ENCODE peak calls at places on chromosomes 12 and 14, in five cellular contexts. Y is OCI-LY7, T is psoas muscle, H is coronary artery, D is epithelial cell of proximal tubule. M is an unnamed sample.

GRCh38 chr12:3167636-3168035 is 90.5 kb downstream of the TSPAN9 start:
- DNase-seq in Y (no peak), T (no peak), H (no peak), D (no peak), M (no peak)

GRCh38 chr12:126688556-126688955 is 1578.4 kb upstream of the TMEM132C start:
- DNase-seq in Y (no peak), T (no peak), H (no peak), D (no peak), M (no peak)

GRCh38 chr14:24274101-24274543 is 2.7 kb upstream of the RABGGTA start:
- DNase-seq in Y (peak; percentile 59), T (no peak), H (no peak), D (no peak), M (no peak)

GRCh38 chr14:67387195-67387594 is 24.8 kb downstream of the PLEK2 start:
- DNase-seq in Y (no peak), T (no peak), H (no peak), D (no peak), M (no peak)

GRCh38 chr14:20681348-20682126 is 2.8 kb upstream of the RNASE4 start:
- DNase-seq in Y (peak; percentile 82), T (peak; percentile 76), H (peak; percentile 95), D (peak; percentile 79), M (peak; percentile 85)

GRCh38 chr12:6943387-6943718 is 263 bp upstream of the RNU7-1 start:
- DNase-seq in Y (peak; percentile 94), T (peak; percentile 76), H (peak; percentile 90), D (no peak), M (peak; percentile 65)

GRCh38 chr12:1115471-1116242 is 124.6 kb downstream of the ERC1 start:
- DNase-seq in Y (no peak), T (no peak), H (no peak), D (no peak), M (no peak)

GRCh38 chr12:32947203-32947795 is 50.7 kb upstream of the PKP2 start:
- DNase-seq in Y (peak; percentile 3), T (no peak), H (no peak), D (no peak), M (no peak)

GRCh38 chr14:61561657-61562276 is 133.5 kb upstream of the HIF1A start:
- DNase-seq in Y (no peak), T (peak; percentile 76), H (peak; percentile 91), D (peak; percentile 99), M (no peak)

GRCh38 chr12:105330938-105331804 is 680 bp downstream of the C12orf75 start:
- DNase-seq in Y (peak; percentile 56), T (peak; percentile 46), H (no peak), D (no peak), M (no peak)

GRCh38 chr14:100590726-100591452 is 3.7 kb upstream of the BEGAIN start:
- DNase-seq in Y (no peak), T (peak; percentile 5), H (no peak), D (no peak), M (no peak)

GRCh38 chr12:1845427-1845826 is 25.1 kb downstream of the LRTM2 start:
- DNase-seq in Y (no peak), T (no peak), H (peak; percentile 59), D (no peak), M (no peak)

GRCh38 chr12:109469516-109469915 is 7.6 kb downstream of the KCTD10 start:
- DNase-seq in Y (no peak), T (no peak), H (no peak), D (no peak), M (no peak)

GRCh38 chr14:71552809-71553208 is 379.4 kb upstream of the RGS6 start:
- DNase-seq in Y (no peak), T (no peak), H (no peak), D (no peak), M (no peak)

GRCh38 chr12:6615802-6616201 is 8.6 kb upstream of the CHD4 start:
- DNase-seq in Y (no peak), T (no peak), H (no peak), D (no peak), M (no peak)

GRCh38 chr12:1474059-1474537 is 120.3 kb downstream of the FBXL14 start:
- DNase-seq in Y (no peak), T (no peak), H (no peak), D (peak; percentile 97), M (no peak)

GRCh38 chr14:74221741-74222140 is 17.5 kb upstream of the VSX2 start:
- DNase-seq in Y (no peak), T (no peak), H (no peak), D (no peak), M (no peak)

GRCh38 chr14:91329615-91330014 is 85.1 kb upstream of the GPR68 start:
- DNase-seq in Y (no peak), T (no peak), H (no peak), D (no peak), M (no peak)

GRCh38 chr14:67881225-67881624 is 61.6 kb downstream of the RAD51B start:
- DNase-seq in Y (no peak), T (no peak), H (no peak), D (no peak), M (no peak)

GRCh38 chr14:52422650-52423356 is 108.7 kb downstream of the PTGER2 start:
- DNase-seq in Y (no peak), T (no peak), H (no peak), D (no peak), M (no peak)

GRCh38 chr12:45446013-45446412 is 230.1 kb downstream of the ANO6 start:
- DNase-seq in Y (no peak), T (no peak), H (no peak), D (no peak), M (no peak)

GRCh38 chr12:104180389-104180788 is 35.2 kb upstream of the TXNRD1 start:
- DNase-seq in Y (no peak), T (no peak), H (no peak), D (no peak), M (no peak)

GRCh38 chr12:127690161-127690560 is 576.8 kb upstream of the TMEM132C start:
- DNase-seq in Y (peak; percentile 5), T (no peak), H (no peak), D (no peak), M (no peak)

GRCh38 chr12:40552868-40553267 is 139.4 kb upstream of the CNTN1 start:
- DNase-seq in Y (no peak), T (no peak), H (no peak), D (no peak), M (no peak)

GRCh38 chr14:102982852-102983470 is 60.5 kb downstream of the AMN start:
- DNase-seq in Y (no peak), T (no peak), H (no peak), D (no peak), M (no peak)

GRCh38 chr12:98788396-98788795 is 143.3 kb downstream of the APAF1 start:
- DNase-seq in Y (no peak), T (no peak), H (no peak), D (no peak), M (no peak)

GRCh38 chr12:131072446-131073230 is 118.9 kb downstream of the ADGRD1 start:
- DNase-seq in Y (no peak), T (no peak), H (peak; percentile 66), D (no peak), M (no peak)

GRCh38 chr12:132218915-132219314 is 74.7 kb downstream of the NOC4L start:
- DNase-seq in Y (peak; percentile 55), T (no peak), H (no peak), D (no peak), M (no peak)

GRCh38 chr12:121958521-121959240 is 40.3 kb downstream of the CFAP251 start:
- DNase-seq in Y (no peak), T (no peak), H (no peak), D (no peak), M (no peak)

GRCh38 chr12:49874142-49874897 is 29.4 kb downstream of the FAIM2 start:
- DNase-seq in Y (no peak), T (no peak), H (peak; percentile 53), D (no peak), M (no peak)

DNA sequence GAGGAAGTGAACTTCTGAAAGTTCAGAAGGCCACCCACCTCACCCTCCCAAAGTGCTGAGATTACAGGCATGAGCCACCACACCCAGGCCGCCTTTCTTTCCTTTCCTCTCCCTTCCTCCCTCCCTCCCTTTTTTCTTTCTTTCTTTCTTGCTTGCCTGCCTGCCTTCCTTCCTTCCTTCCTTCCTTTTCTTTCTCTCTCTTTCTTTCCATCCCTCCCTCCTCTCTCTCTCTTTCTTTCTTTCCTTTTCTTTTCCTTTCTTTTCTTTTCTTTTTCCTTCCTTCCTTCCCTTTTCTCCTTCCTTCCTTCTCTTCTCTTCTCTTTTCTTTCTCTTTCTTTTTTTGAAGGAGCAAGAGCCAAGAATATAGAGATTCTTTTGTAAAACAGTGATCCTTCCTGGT is 208.3 kb upstream of the HMGA2 start:
- DNase-seq in Y (no peak), T (no peak), H (no peak), D (no peak), M (no peak)
- TF ChIP-seq CTCF in Y (no peak), T (no peak), H (no peak), D (no peak), M (no peak)

DNA sequence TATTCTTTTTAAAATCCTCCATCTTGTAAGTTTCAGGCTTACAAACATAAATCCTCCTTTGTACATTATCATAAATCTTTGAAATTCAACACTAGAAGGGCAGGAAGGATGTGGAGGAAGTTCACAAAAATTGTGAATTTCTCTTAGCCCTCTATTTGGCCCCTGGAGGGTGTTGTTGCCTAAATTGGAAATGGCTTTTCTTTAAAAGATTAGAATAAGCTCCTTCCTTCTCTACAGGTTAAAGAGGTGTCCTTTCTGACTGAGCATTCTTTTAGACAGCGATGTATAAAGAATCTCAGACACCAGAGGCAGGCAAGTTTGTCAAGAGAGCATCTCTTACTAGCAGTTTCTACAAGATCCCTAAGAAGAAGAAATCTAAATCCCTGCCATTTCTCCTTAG is 391.8 kb upstream of the OR4E1 start:
- DNase-seq in Y (no peak), T (no peak), H (no peak), D (no peak), M (no peak)
- TF ChIP-seq CTCF in Y (no peak), T (no peak), H (no peak), D (no peak), M (no peak)

GRCh38 chr12:12725956-12726542 is 8.9 kb downstream of the CDKN1B start:
- DNase-seq in Y (no peak), T (no peak), H (no peak), D (no peak), M (no peak)
- TF ChIP-seq CTCF in Y (no peak), T (no peak), H (no peak), D (no peak), M (no peak)

DNA sequence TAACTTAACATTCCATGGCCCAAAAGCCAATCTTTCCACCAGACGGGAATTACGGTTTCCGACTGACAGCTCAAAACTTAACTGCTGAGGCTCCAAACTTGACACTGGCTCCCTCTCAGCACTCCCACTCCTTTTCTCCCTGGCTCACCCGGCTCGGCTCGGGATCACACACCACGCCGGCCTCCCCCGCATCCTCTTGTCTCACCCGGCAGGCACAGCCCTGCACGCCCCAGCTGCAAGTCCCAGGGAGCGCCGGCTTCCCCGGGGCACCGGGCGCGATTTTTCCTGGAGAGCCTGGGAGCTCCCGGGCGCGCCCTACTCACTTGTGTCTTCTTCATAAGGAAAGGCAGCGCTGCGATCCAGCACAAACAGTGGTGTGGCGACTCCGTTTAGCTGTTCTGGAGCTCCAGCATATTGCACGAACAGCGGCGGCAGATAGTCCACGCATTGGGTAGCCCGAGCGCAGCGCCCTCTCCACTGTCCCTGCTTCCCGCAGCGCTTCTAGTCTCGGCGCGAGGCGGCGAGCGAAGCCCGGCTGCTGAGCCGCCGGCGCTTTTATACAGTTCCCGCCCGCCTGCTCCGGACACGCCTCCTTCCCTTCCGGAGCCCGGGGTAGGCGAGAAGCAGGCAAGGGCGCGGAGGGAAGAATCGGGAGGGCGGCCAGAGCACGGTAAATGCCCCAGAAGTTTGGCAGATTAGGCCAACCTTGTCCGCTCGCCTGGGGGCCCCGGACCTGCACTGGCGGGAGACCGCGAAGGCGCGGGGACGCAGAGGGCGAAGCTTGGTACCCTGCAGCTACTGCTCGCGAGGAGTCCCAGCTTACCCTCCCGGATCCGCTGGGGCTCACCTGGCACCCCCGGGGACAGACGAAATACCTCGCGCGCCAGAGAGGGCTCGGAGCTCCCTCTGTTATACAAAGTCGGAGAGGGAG is at the start of gene KITLG:
- DNase-seq in Y (no peak), T (peak; percentile 82), H (peak; percentile 84), D (no peak), M (no peak)
- TF ChIP-seq CTCF in Y (no peak), T (peak; percentile 26), H (no peak), D (peak; percentile 36), M (no peak)